ENCODE peak calls at places on chromosomes 11 and 22, in eight cellular contexts. One of them, this sample, is unnamed.
A peak's percentile ranks its signal among the peaks of the same experiment; 100 is the strongest.

GRCh38 chr22:38862375-38863329 is 9.4 kb downstream of the CBX6 start:
- DNase-seq in AG04450: no peak
- DNase-seq in cardiac muscle cell: peak; percentile 69
- DNase-seq in tibial nerve: no peak
- DNase-seq in caudate nucleus: no peak
- DNase-seq in small intestine: no peak
- DNase-seq in substantia nigra: no peak
- DNase-seq in colonic mucosa: no peak
- DNase-seq in this sample: no peak

GRCh38 chr11:44862546-44863101 is 88.1 kb downstream of the TP53I11 start:
- DNase-seq in AG04450: no peak
- DNase-seq in cardiac muscle cell: no peak
- DNase-seq in tibial nerve: no peak
- DNase-seq in caudate nucleus: no peak
- DNase-seq in small intestine: no peak
- DNase-seq in substantia nigra: no peak
- DNase-seq in colonic mucosa: no peak
- DNase-seq in this sample: peak; percentile 8

GRCh38 chr11:85137597-85137996 is 489.5 kb downstream of the DLG2 start:
- DNase-seq in AG04450: no peak
- DNase-seq in cardiac muscle cell: no peak
- DNase-seq in tibial nerve: no peak
- DNase-seq in caudate nucleus: no peak
- DNase-seq in small intestine: no peak
- DNase-seq in substantia nigra: no peak
- DNase-seq in colonic mucosa: no peak
- DNase-seq in this sample: no peak

GRCh38 chr11:2474059-2474901 is 29.5 kb downstream of the KCNQ1 start:
- DNase-seq in AG04450: no peak
- DNase-seq in cardiac muscle cell: no peak
- DNase-seq in tibial nerve: no peak
- DNase-seq in caudate nucleus: no peak
- DNase-seq in small intestine: peak; percentile 96
- DNase-seq in substantia nigra: no peak
- DNase-seq in colonic mucosa: peak; percentile 70
- DNase-seq in this sample: no peak

GRCh38 chr11:101061606-101062005 is 68.0 kb downstream of the PGR start:
- DNase-seq in AG04450: no peak
- DNase-seq in cardiac muscle cell: peak; percentile 77
- DNase-seq in tibial nerve: no peak
- DNase-seq in caudate nucleus: no peak
- DNase-seq in small intestine: no peak
- DNase-seq in substantia nigra: no peak
- DNase-seq in colonic mucosa: no peak
- DNase-seq in this sample: no peak

GRCh38 chr22:34622602-34623001 is 443.4 kb upstream of the ISX start:
- DNase-seq in AG04450: no peak
- DNase-seq in cardiac muscle cell: no peak
- DNase-seq in tibial nerve: no peak
- DNase-seq in caudate nucleus: no peak
- DNase-seq in small intestine: peak; percentile 69
- DNase-seq in substantia nigra: no peak
- DNase-seq in colonic mucosa: no peak
- DNase-seq in this sample: no peak

GRCh38 chr11:17747131-17747955 is 12.8 kb downstream of the KCNC1 start:
- DNase-seq in AG04450: no peak
- DNase-seq in cardiac muscle cell: no peak
- DNase-seq in tibial nerve: no peak
- DNase-seq in caudate nucleus: no peak
- DNase-seq in small intestine: no peak
- DNase-seq in substantia nigra: no peak
- DNase-seq in colonic mucosa: no peak
- DNase-seq in this sample: no peak

GRCh38 chr11:27350503-27350902 is 12.5 kb downstream of the CCDC34 start:
- DNase-seq in AG04450: no peak
- DNase-seq in cardiac muscle cell: peak; percentile 75
- DNase-seq in tibial nerve: no peak
- DNase-seq in caudate nucleus: no peak
- DNase-seq in small intestine: no peak
- DNase-seq in substantia nigra: no peak
- DNase-seq in colonic mucosa: no peak
- DNase-seq in this sample: no peak

GRCh38 chr11:20156280-20156875 is 3.9 kb downstream of the DBX1 start:
- DNase-seq in AG04450: no peak
- DNase-seq in cardiac muscle cell: no peak
- DNase-seq in tibial nerve: no peak
- DNase-seq in caudate nucleus: no peak
- DNase-seq in small intestine: peak; percentile 24
- DNase-seq in substantia nigra: no peak
- DNase-seq in colonic mucosa: peak; percentile 32
- DNase-seq in this sample: no peak

GRCh38 chr11:2258501-2259465 is 11.6 kb downstream of the ASCL2 start:
- DNase-seq in AG04450: no peak
- DNase-seq in cardiac muscle cell: no peak
- DNase-seq in tibial nerve: no peak
- DNase-seq in caudate nucleus: no peak
- DNase-seq in small intestine: no peak
- DNase-seq in substantia nigra: no peak
- DNase-seq in colonic mucosa: peak; percentile 13
- DNase-seq in this sample: no peak

GRCh38 chr11:69911310-69912160 is 92.3 kb upstream of the FGF3 start:
- DNase-seq in AG04450: no peak
- DNase-seq in cardiac muscle cell: no peak
- DNase-seq in tibial nerve: no peak
- DNase-seq in caudate nucleus: no peak
- DNase-seq in small intestine: no peak
- DNase-seq in substantia nigra: no peak
- DNase-seq in colonic mucosa: no peak
- DNase-seq in this sample: no peak

GRCh38 chr22:47605886-47606285 is 843.4 kb downstream of the TBC1D22A start:
- DNase-seq in AG04450: no peak
- DNase-seq in cardiac muscle cell: no peak
- DNase-seq in tibial nerve: no peak
- DNase-seq in caudate nucleus: no peak
- DNase-seq in small intestine: no peak
- DNase-seq in substantia nigra: no peak
- DNase-seq in colonic mucosa: no peak
- DNase-seq in this sample: no peak

GRCh38 chr22:19811211-19811621 is 43.5 kb downstream of the GNB1L start:
- DNase-seq in AG04450: no peak
- DNase-seq in cardiac muscle cell: no peak
- DNase-seq in tibial nerve: no peak
- DNase-seq in caudate nucleus: no peak
- DNase-seq in small intestine: no peak
- DNase-seq in substantia nigra: no peak
- DNase-seq in colonic mucosa: peak; percentile 11
- DNase-seq in this sample: no peak

GRCh38 chr11:77515483-77515882 is 41.6 kb upstream of the PAK1 start:
- DNase-seq in AG04450: no peak
- DNase-seq in cardiac muscle cell: no peak
- DNase-seq in tibial nerve: no peak
- DNase-seq in caudate nucleus: no peak
- DNase-seq in small intestine: peak; percentile 93
- DNase-seq in substantia nigra: no peak
- DNase-seq in colonic mucosa: peak; percentile 56
- DNase-seq in this sample: no peak

GRCh38 chr11:31387379-31387778 is 17.7 kb downstream of the DNAJC24 start:
- DNase-seq in AG04450: no peak
- DNase-seq in cardiac muscle cell: peak; percentile 25
- DNase-seq in tibial nerve: no peak
- DNase-seq in caudate nucleus: no peak
- DNase-seq in small intestine: no peak
- DNase-seq in substantia nigra: no peak
- DNase-seq in colonic mucosa: no peak
- DNase-seq in this sample: peak; percentile 20

GRCh38 chr22:49295851-49296560 is 531.7 kb downstream of the BRD1 start:
- DNase-seq in AG04450: no peak
- DNase-seq in cardiac muscle cell: no peak
- DNase-seq in tibial nerve: no peak
- DNase-seq in caudate nucleus: no peak
- DNase-seq in small intestine: no peak
- DNase-seq in substantia nigra: no peak
- DNase-seq in colonic mucosa: no peak
- DNase-seq in this sample: no peak

GRCh38 chr22:28835630-28836189 is 35.3 kb upstream of the XBP1 start:
- DNase-seq in AG04450: no peak
- DNase-seq in cardiac muscle cell: no peak
- DNase-seq in tibial nerve: no peak
- DNase-seq in caudate nucleus: no peak
- DNase-seq in small intestine: no peak
- DNase-seq in substantia nigra: no peak
- DNase-seq in colonic mucosa: no peak
- DNase-seq in this sample: no peak

GRCh38 chr11:10777393-10777793 is 26.3 kb downstream of the CTR9 start:
- DNase-seq in AG04450: no peak
- DNase-seq in cardiac muscle cell: no peak
- DNase-seq in tibial nerve: no peak
- DNase-seq in caudate nucleus: no peak
- DNase-seq in small intestine: no peak
- DNase-seq in substantia nigra: no peak
- DNase-seq in colonic mucosa: no peak
- DNase-seq in this sample: no peak

GRCh38 chr11:63629426-63629825 is 15.2 kb upstream of the PLAAT3 start:
- DNase-seq in AG04450: no peak
- DNase-seq in cardiac muscle cell: no peak
- DNase-seq in tibial nerve: no peak
- DNase-seq in caudate nucleus: no peak
- DNase-seq in small intestine: no peak
- DNase-seq in substantia nigra: no peak
- DNase-seq in colonic mucosa: no peak
- DNase-seq in this sample: no peak

GRCh38 chr22:19429950-19430889 is 1.3 kb downstream of the HIRA start:
- DNase-seq in AG04450: no peak
- DNase-seq in cardiac muscle cell: peak; percentile 82
- DNase-seq in tibial nerve: no peak
- DNase-seq in caudate nucleus: no peak
- DNase-seq in small intestine: peak; percentile 54
- DNase-seq in substantia nigra: no peak
- DNase-seq in colonic mucosa: peak; percentile 38
- DNase-seq in this sample: no peak

GRCh38 chr11:78166832-78167469 is 21.5 kb downstream of the KCTD21 start:
- DNase-seq in AG04450: no peak
- DNase-seq in cardiac muscle cell: peak; percentile 58
- DNase-seq in tibial nerve: no peak
- DNase-seq in caudate nucleus: no peak
- DNase-seq in small intestine: no peak
- DNase-seq in substantia nigra: no peak
- DNase-seq in colonic mucosa: no peak
- DNase-seq in this sample: no peak

GRCh38 chr11:30917859-30918478 is 331.8 kb upstream of the MPPED2 start:
- DNase-seq in AG04450: peak; percentile 4
- DNase-seq in cardiac muscle cell: peak; percentile 69
- DNase-seq in tibial nerve: no peak
- DNase-seq in caudate nucleus: no peak
- DNase-seq in small intestine: peak; percentile 12
- DNase-seq in substantia nigra: no peak
- DNase-seq in colonic mucosa: no peak
- DNase-seq in this sample: no peak

DNA sequence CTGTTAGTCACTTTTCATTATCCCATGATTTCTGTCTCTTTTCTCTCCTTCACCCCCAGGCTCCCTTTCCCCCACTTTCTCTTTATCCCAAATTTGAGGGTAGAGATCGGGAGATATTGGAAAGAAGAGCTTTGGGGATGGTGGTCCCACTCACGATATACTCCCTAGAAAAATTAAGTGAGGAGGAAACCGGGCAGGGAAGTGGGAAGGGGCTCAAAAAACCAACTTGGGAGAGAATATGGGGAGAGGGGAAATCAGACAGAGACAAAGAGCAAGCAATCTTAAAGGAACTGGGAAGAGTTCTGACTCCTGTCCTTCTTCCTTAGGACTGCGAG is 939 bp upstream of the DCHS1 start:
- DNase-seq in AG04450: no peak
- DNase-seq in cardiac muscle cell: no peak
- DNase-seq in tibial nerve: no peak
- DNase-seq in caudate nucleus: no peak
- DNase-seq in small intestine: no peak
- DNase-seq in substantia nigra: no peak
- DNase-seq in colonic mucosa: no peak
- DNase-seq in this sample: no peak
- H3K27ac ChIP-seq in AG04450: no peak overlapping the region
- H3K27ac ChIP-seq in cardiac muscle cell: no peak overlapping the region
- H3K27ac ChIP-seq in tibial nerve: no peak overlapping the region
- H3K27ac ChIP-seq in caudate nucleus: no peak overlapping the region
- H3K27ac ChIP-seq in small intestine: peak overlapping the region; percentile 67
- H3K27ac ChIP-seq in substantia nigra: no peak overlapping the region
- H3K27ac ChIP-seq in colonic mucosa: no peak overlapping the region
- H3K27ac ChIP-seq in this sample: no peak overlapping the region

GRCh38 chr11:119340335-119341221 is at the start of gene C1QTNF5:
- DNase-seq in AG04450: no peak
- DNase-seq in cardiac muscle cell: peak; percentile 93
- DNase-seq in tibial nerve: peak; percentile 76
- DNase-seq in caudate nucleus: peak; percentile 61
- DNase-seq in small intestine: peak; percentile 69
- DNase-seq in substantia nigra: peak; percentile 82
- DNase-seq in colonic mucosa: peak; percentile 77
- DNase-seq in this sample: no peak
- H3K27ac ChIP-seq in AG04450: no peak within 1 kb of the TSS
- H3K27ac ChIP-seq in cardiac muscle cell: no peak within 1 kb of the TSS
- H3K27ac ChIP-seq in tibial nerve: peak within 1 kb of the TSS; percentile 93
- H3K27ac ChIP-seq in caudate nucleus: peak within 1 kb of the TSS; percentile 89
- H3K27ac ChIP-seq in small intestine: peak within 1 kb of the TSS; percentile 86
- H3K27ac ChIP-seq in substantia nigra: peak within 1 kb of the TSS; percentile 69
- H3K27ac ChIP-seq in colonic mucosa: peak within 1 kb of the TSS; percentile 68
- H3K27ac ChIP-seq in this sample: no peak within 1 kb of the TSS

DNA sequence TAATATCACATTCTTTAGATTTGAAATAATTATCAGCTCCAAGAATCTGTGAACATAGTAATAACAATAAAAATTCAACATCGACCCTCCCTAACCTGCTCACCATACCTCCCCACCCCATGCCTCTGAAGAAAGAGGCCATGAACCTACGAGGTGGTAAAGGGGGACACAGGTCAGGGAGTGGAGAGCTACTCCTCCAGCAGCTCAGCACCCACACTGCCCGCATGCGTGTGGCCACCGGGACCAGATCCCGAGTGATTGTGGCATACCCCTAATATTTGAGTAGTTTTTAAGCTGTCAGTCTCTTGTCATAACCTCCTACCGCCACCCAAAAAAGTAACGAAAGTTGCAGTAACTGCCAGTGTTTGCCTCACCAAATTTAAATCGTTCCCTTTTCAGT is 16.8 kb upstream of the ADSL start:
- DNase-seq in AG04450: no peak
- DNase-seq in cardiac muscle cell: no peak
- DNase-seq in tibial nerve: no peak
- DNase-seq in caudate nucleus: no peak
- DNase-seq in small intestine: no peak
- DNase-seq in substantia nigra: no peak
- DNase-seq in colonic mucosa: no peak
- DNase-seq in this sample: no peak
- H3K27ac ChIP-seq in AG04450: no peak overlapping the region
- H3K27ac ChIP-seq in cardiac muscle cell: no peak overlapping the region
- H3K27ac ChIP-seq in tibial nerve: peak overlapping the region; percentile 2
- H3K27ac ChIP-seq in caudate nucleus: peak overlapping the region; percentile 65
- H3K27ac ChIP-seq in small intestine: peak overlapping the region; percentile 45
- H3K27ac ChIP-seq in substantia nigra: peak overlapping the region; percentile 63
- H3K27ac ChIP-seq in colonic mucosa: no peak overlapping the region
- H3K27ac ChIP-seq in this sample: no peak overlapping the region

DNA sequence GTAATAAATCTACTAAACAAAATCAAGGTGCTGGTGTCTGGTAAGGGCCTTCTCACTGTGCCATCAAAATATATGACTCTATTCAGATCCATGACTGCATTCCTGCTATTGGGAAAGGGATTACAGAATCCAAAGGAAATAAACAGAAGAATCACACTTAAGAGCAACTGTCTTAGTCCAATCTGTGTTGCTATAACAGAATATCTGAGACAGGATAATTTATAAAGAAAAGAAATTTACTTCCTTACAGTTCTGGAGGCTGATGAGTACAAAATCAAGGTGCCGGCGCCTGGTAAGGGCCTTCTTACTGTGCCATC is 51.4 kb downstream of the ALG9 start:
- DNase-seq in AG04450: no peak
- DNase-seq in cardiac muscle cell: no peak
- DNase-seq in tibial nerve: no peak
- DNase-seq in caudate nucleus: no peak
- DNase-seq in small intestine: no peak
- DNase-seq in substantia nigra: no peak
- DNase-seq in colonic mucosa: no peak
- DNase-seq in this sample: no peak
- H3K27ac ChIP-seq in AG04450: no peak overlapping the region
- H3K27ac ChIP-seq in cardiac muscle cell: no peak overlapping the region
- H3K27ac ChIP-seq in tibial nerve: no peak overlapping the region
- H3K27ac ChIP-seq in caudate nucleus: peak overlapping the region; percentile 31
- H3K27ac ChIP-seq in small intestine: peak overlapping the region; percentile 65
- H3K27ac ChIP-seq in substantia nigra: no peak overlapping the region
- H3K27ac ChIP-seq in colonic mucosa: no peak overlapping the region
- H3K27ac ChIP-seq in this sample: no peak overlapping the region

This sample was measured in epithelial cell of prostate.